ENCODE peak calls at places on chromosome 20, in seven cellular contexts. J is K562, Y is HCT116, P is GM12878, I is SK-N-SH, W is H1, C is HepG2. D is an unnamed sample.
A peak's percentile ranks its signal among the peaks of the same experiment; 100 is the strongest.

GRCh38 chr20:12166053-12166717 is 248.5 kb downstream of the BTBD3 start:
- DNase-seq in J (no peak), Y (no peak), P (no peak), I (peak; percentile 7), W (no peak), C (no peak), D (no peak)

GRCh38 chr20:62161347-62161746 is 17.8 kb downstream of the SS18L1 start:
- DNase-seq in J (no peak), Y (no peak), P (no peak), I (no peak), W (no peak), C (no peak), D (no peak)

GRCh38 chr20:48064929-48065328 is 279.6 kb upstream of the SULF2 start:
- DNase-seq in J (no peak), Y (no peak), P (no peak), I (no peak), W (no peak), C (no peak), D (peak; percentile 49)

GRCh38 chr20:24289737-24290481 is 179.5 kb upstream of the SYNDIG1 start:
- DNase-seq in J (no peak), Y (no peak), P (no peak), I (no peak), W (no peak), C (no peak), D (no peak)

GRCh38 chr20:17704589-17705317 is 5.0 kb downstream of the BANF2 start:
- DNase-seq in J (no peak), Y (no peak), P (no peak), I (no peak), W (no peak), C (no peak), D (no peak)

GRCh38 chr20:10352934-10353866 is 80.8 kb downstream of the MKKS start:
- DNase-seq in J (no peak), Y (no peak), P (no peak), I (no peak), W (no peak), C (peak; percentile 57), D (no peak)

GRCh38 chr20:33444797-33445560 is 1.4 kb upstream of the SNTA1 start:
- DNase-seq in J (no peak), Y (no peak), P (no peak), I (no peak), W (no peak), C (peak; percentile 75), D (peak; percentile 56)

GRCh38 chr20:23356203-23356602 is 5.6 kb downstream of the NXT1 start:
- DNase-seq in J (no peak), Y (no peak), P (no peak), I (no peak), W (no peak), C (no peak), D (no peak)

GRCh38 chr20:40682104-40683045 is 6.7 kb downstream of the MAFB start:
- DNase-seq in J (no peak), Y (no peak), P (no peak), I (no peak), W (no peak), C (peak; percentile 78), D (no peak)

GRCh38 chr20:37630161-37630560 is 63.7 kb upstream of the CTNNBL1 start:
- DNase-seq in J (no peak), Y (no peak), P (no peak), I (peak; percentile 68), W (no peak), C (no peak), D (no peak)

GRCh38 chr20:32516985-32517873 is 67.9 kb downstream of the NOL4L start:
- DNase-seq in J (no peak), Y (no peak), P (no peak), I (peak; percentile 89), W (no peak), C (no peak), D (no peak)

GRCh38 chr20:23782366-23782983 is 31.7 kb upstream of the CST1 start:
- DNase-seq in J (peak; percentile 33), Y (no peak), P (no peak), I (peak; percentile 12), W (no peak), C (no peak), D (peak; percentile 69)

GRCh38 chr20:16916165-16916564 is 168.0 kb downstream of the OTOR start:
- DNase-seq in J (no peak), Y (no peak), P (no peak), I (no peak), W (no peak), C (no peak), D (no peak)

GRCh38 chr20:38872036-38872435 is 54.2 kb upstream of the FAM83D start:
- DNase-seq in J (no peak), Y (no peak), P (no peak), I (no peak), W (no peak), C (no peak), D (no peak)

GRCh38 chr20:38049800-38050199 is 16.3 kb downstream of the RPRD1B start:
- DNase-seq in J (no peak), Y (no peak), P (no peak), I (no peak), W (no peak), C (peak; percentile 62), D (no peak)

GRCh38 chr20:43722153-43722505 is 4.7 kb downstream of the GTSF1L start:
- DNase-seq in J (no peak), Y (no peak), P (no peak), I (no peak), W (no peak), C (no peak), D (no peak)

GRCh38 chr20:16609066-16609465 is 35.8 kb upstream of the KIF16B start:
- DNase-seq in J (no peak), Y (no peak), P (no peak), I (no peak), W (no peak), C (no peak), D (no peak)

GRCh38 chr20:17878912-17879602 is 89.5 kb downstream of the SNX5 start:
- DNase-seq in J (peak; percentile 23), Y (no peak), P (no peak), I (no peak), W (no peak), C (no peak), D (no peak)

GRCh38 chr20:57199656-57200405 is 66.6 kb downstream of the BMP7 start:
- DNase-seq in J (no peak), Y (no peak), P (no peak), I (no peak), W (no peak), C (no peak), D (no peak)

GRCh38 chr20:10125757-10126156 is 91.0 kb downstream of the ANKEF1 start:
- DNase-seq in J (no peak), Y (no peak), P (no peak), I (no peak), W (no peak), C (no peak), D (no peak)

GRCh38 chr20:13552061-13552460 is 86.7 kb downstream of the TASP1 start:
- DNase-seq in J (no peak), Y (no peak), P (no peak), I (no peak), W (no peak), C (no peak), D (no peak)

GRCh38 chr20:13554076-13554475 is 84.7 kb downstream of the TASP1 start:
- DNase-seq in J (no peak), Y (no peak), P (no peak), I (no peak), W (no peak), C (no peak), D (no peak)

GRCh38 chr20:13549451-13549850 is 89.3 kb downstream of the TASP1 start:
- DNase-seq in J (no peak), Y (no peak), P (no peak), I (no peak), W (no peak), C (no peak), D (no peak)

DNA sequence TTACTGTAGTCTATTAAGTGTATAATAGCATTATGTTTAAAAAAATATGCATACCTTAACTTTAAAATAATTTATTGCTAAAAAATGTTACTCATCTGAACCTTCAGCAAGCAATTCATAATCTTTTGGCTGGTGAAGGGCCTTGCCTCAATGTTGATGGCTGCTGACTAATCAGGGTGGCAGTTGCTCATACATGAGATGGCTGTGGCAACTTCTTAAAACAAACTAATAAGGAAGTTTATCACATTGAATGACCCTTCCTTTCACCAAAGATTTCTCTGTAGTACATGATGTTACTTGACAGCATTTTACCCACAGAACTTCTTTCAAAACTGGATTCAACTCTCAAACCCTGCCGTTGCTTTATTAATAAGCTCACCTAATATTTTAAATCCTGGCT is 84.0 kb downstream of the TASP1 start:
- DNase-seq in J (no peak), Y (no peak), P (no peak), I (no peak), W (no peak), C (no peak), D (no peak)
- TF ChIP-seq JUND in J (no peak), Y (no peak), P (no peak), I (no peak), W (no peak), C (no peak), D (no peak)

GRCh38 chr20:60214901-60215522 is 256.8 kb downstream of the CDH26 start:
- DNase-seq in J (no peak), Y (no peak), P (no peak), I (peak; percentile 60), W (no peak), C (no peak), D (no peak)
- TF ChIP-seq JUND in J (no peak), Y (no peak), P (no peak), I (no peak), W (no peak), C (no peak), D (no peak)

GRCh38 chr20:53157443-53158408 is 185.6 kb downstream of the TSHZ2 start:
- DNase-seq in J (peak; percentile 59), Y (peak; percentile 72), P (no peak), I (no peak), W (peak; percentile 47), C (peak; percentile 72), D (peak; percentile 75)

GRCh38 chr20:53152228-53152627 is 180.1 kb downstream of the TSHZ2 start:
- DNase-seq in J (no peak), Y (no peak), P (no peak), I (no peak), W (no peak), C (no peak), D (no peak)

GRCh38 chr20:53150532-53150931 is 178.4 kb downstream of the TSHZ2 start:
- DNase-seq in J (no peak), Y (no peak), P (no peak), I (no peak), W (no peak), C (no peak), D (no peak)

GRCh38 chr20:53159144-53159543 is 187.0 kb downstream of the TSHZ2 start:
- DNase-seq in J (no peak), Y (no peak), P (no peak), I (no peak), W (no peak), C (no peak), D (no peak)

DNA sequence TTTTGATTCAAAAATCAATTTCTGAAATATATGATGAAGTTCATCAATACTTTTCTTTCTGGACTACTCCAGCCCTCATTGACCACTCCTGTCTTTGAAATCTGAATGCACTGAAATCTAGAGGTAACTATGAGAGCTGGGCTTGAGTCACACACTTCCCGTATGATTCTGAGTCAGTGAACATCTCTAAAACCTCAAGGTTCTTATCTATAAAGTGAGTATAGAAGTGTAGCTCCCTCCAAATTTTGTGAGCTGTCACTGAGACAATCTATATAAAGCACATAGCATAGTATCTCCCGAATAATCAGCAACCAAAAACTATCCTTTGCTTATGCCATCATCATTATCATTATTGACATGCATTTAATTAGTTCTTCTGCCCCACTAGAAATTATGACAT is 182.4 kb downstream of the TSHZ2 start:
- DNase-seq in J (no peak), Y (no peak), P (no peak), I (no peak), W (no peak), C (no peak), D (no peak)
- TF ChIP-seq JUND in J (peak; percentile 85), Y (no peak), P (no peak), I (no peak), W (no peak), C (no peak), D (no peak)

GRCh38 chr20:7210910-7211309 is 443.4 kb downstream of the BMP2 start:
- DNase-seq in J (no peak), Y (no peak), P (no peak), I (no peak), W (no peak), C (no peak), D (no peak)
- TF ChIP-seq JUND in J (no peak), Y (no peak), P (no peak), I (no peak), W (no peak), C (no peak), D (no peak)